ENCODE peak calls at places on chromosomes 13 and 19, in nine cellular contexts. One of them, this sample, is unnamed.

GRCh38 chr19:36244066-36244465 is 29.2 kb downstream of the ZNF146 start:
- DNase-seq in esophagus squamous epithelium: no peak
- DNase-seq in AG04450: no peak
- DNase-seq in tibial artery: no peak
- DNase-seq in heart right ventricle: no peak
- DNase-seq in fibroblast of lung: no peak
- DNase-seq in heart left ventricle: no peak
- DNase-seq in HFF-Myc: no peak
- DNase-seq in transverse colon: no peak
- DNase-seq in this sample: no peak

GRCh38 chr13:100916943-100917342 is 242.3 kb upstream of the TMTC4 start:
- DNase-seq in AG04450: no peak
- DNase-seq in fibroblast of lung: no peak
- DNase-seq in heart left ventricle: no peak
- DNase-seq in heart right ventricle: no peak
- DNase-seq in tibial artery: no peak
- DNase-seq in esophagus squamous epithelium: no peak
- DNase-seq in HFF-Myc: no peak
- DNase-seq in transverse colon: no peak
- DNase-seq in this sample: no peak

GRCh38 chr19:30584121-30584520 is 211.9 kb downstream of the ZNF536 start:
- DNase-seq in HFF-Myc: no peak
- DNase-seq in AG04450: no peak
- DNase-seq in heart left ventricle: no peak
- DNase-seq in heart right ventricle: no peak
- DNase-seq in transverse colon: no peak
- DNase-seq in esophagus squamous epithelium: no peak
- DNase-seq in fibroblast of lung: no peak
- DNase-seq in tibial artery: no peak
- DNase-seq in this sample: no peak

GRCh38 chr13:45417790-45418534 is at the start of gene SLC25A30:
- DNase-seq in AG04450: peak; percentile 49
- DNase-seq in esophagus squamous epithelium: peak; percentile 39
- DNase-seq in tibial artery: peak; percentile 97
- DNase-seq in heart left ventricle: peak; percentile 98
- DNase-seq in heart right ventricle: peak; percentile 96
- DNase-seq in HFF-Myc: peak; percentile 56
- DNase-seq in transverse colon: peak; percentile 97
- DNase-seq in fibroblast of lung: peak; percentile 92
- DNase-seq in this sample: peak; percentile 92

GRCh38 chr13:110306960-110307696 is at the start of the genes COL4A1 and COL4A2:
- DNase-seq in transverse colon: peak; percentile 61
- DNase-seq in HFF-Myc: no peak
- DNase-seq in heart left ventricle: peak; percentile 87
- DNase-seq in tibial artery: peak; percentile 92
- DNase-seq in esophagus squamous epithelium: no peak
- DNase-seq in fibroblast of lung: peak; percentile 80
- DNase-seq in heart right ventricle: peak; percentile 81
- DNase-seq in AG04450: no peak
- DNase-seq in this sample: peak; percentile 70

GRCh38 chr13:73259061-73259908 is 200.5 kb downstream of the KLF5 start:
- DNase-seq in AG04450: peak; percentile 20
- DNase-seq in heart right ventricle: no peak
- DNase-seq in heart left ventricle: no peak
- DNase-seq in tibial artery: no peak
- DNase-seq in transverse colon: no peak
- DNase-seq in esophagus squamous epithelium: no peak
- DNase-seq in HFF-Myc: peak; percentile 51
- DNase-seq in fibroblast of lung: peak; percentile 59
- DNase-seq in this sample: no peak

GRCh38 chr13:90272356-90272755 is 1075.1 kb upstream of the MIR17HG start:
- DNase-seq in HFF-Myc: no peak
- DNase-seq in AG04450: no peak
- DNase-seq in heart left ventricle: no peak
- DNase-seq in fibroblast of lung: peak; percentile 90
- DNase-seq in heart right ventricle: no peak
- DNase-seq in transverse colon: no peak
- DNase-seq in tibial artery: no peak
- DNase-seq in esophagus squamous epithelium: no peak
- DNase-seq in this sample: peak; percentile 81

GRCh38 chr19:1061987-1062386 is 5.0 kb upstream of the ARHGAP45 start:
- DNase-seq in esophagus squamous epithelium: no peak
- DNase-seq in HFF-Myc: no peak
- DNase-seq in heart left ventricle: no peak
- DNase-seq in fibroblast of lung: no peak
- DNase-seq in heart right ventricle: no peak
- DNase-seq in AG04450: no peak
- DNase-seq in transverse colon: no peak
- DNase-seq in tibial artery: no peak
- DNase-seq in this sample: no peak

GRCh38 chr13:24272452-24273161 is 36.8 kb upstream of the C1QTNF9 start:
- DNase-seq in AG04450: no peak
- DNase-seq in HFF-Myc: no peak
- DNase-seq in esophagus squamous epithelium: no peak
- DNase-seq in transverse colon: no peak
- DNase-seq in heart left ventricle: no peak
- DNase-seq in heart right ventricle: no peak
- DNase-seq in fibroblast of lung: peak; percentile 12
- DNase-seq in tibial artery: no peak
- DNase-seq in this sample: peak; percentile 12

GRCh38 chr13:85993567-85993966 is 194.3 kb upstream of the SLITRK6 start:
- DNase-seq in esophagus squamous epithelium: no peak
- DNase-seq in heart left ventricle: no peak
- DNase-seq in tibial artery: no peak
- DNase-seq in transverse colon: no peak
- DNase-seq in fibroblast of lung: no peak
- DNase-seq in AG04450: no peak
- DNase-seq in heart right ventricle: no peak
- DNase-seq in HFF-Myc: no peak
- DNase-seq in this sample: no peak

GRCh38 chr13:36766295-36766694 is 52.7 kb upstream of the RFXAP start:
- DNase-seq in HFF-Myc: no peak
- DNase-seq in tibial artery: no peak
- DNase-seq in transverse colon: no peak
- DNase-seq in heart left ventricle: no peak
- DNase-seq in esophagus squamous epithelium: no peak
- DNase-seq in AG04450: no peak
- DNase-seq in fibroblast of lung: peak; percentile 90
- DNase-seq in heart right ventricle: no peak
- DNase-seq in this sample: peak; percentile 77

GRCh38 chr19:20422216-20422615 is 143.4 kb downstream of the ZNF737 start:
- DNase-seq in tibial artery: no peak
- DNase-seq in esophagus squamous epithelium: no peak
- DNase-seq in transverse colon: no peak
- DNase-seq in HFF-Myc: no peak
- DNase-seq in AG04450: no peak
- DNase-seq in heart left ventricle: no peak
- DNase-seq in heart right ventricle: no peak
- DNase-seq in fibroblast of lung: no peak
- DNase-seq in this sample: no peak

GRCh38 chr13:28964052-28964451 is 143.9 kb downstream of the MTUS2 start:
- DNase-seq in heart right ventricle: no peak
- DNase-seq in heart left ventricle: no peak
- DNase-seq in fibroblast of lung: no peak
- DNase-seq in esophagus squamous epithelium: no peak
- DNase-seq in HFF-Myc: no peak
- DNase-seq in transverse colon: no peak
- DNase-seq in AG04450: no peak
- DNase-seq in tibial artery: no peak
- DNase-seq in this sample: no peak

GRCh38 chr13:72754111-72754510 is 26.4 kb downstream of the BORA start:
- DNase-seq in transverse colon: no peak
- DNase-seq in HFF-Myc: no peak
- DNase-seq in fibroblast of lung: no peak
- DNase-seq in esophagus squamous epithelium: no peak
- DNase-seq in heart right ventricle: no peak
- DNase-seq in heart left ventricle: no peak
- DNase-seq in AG04450: no peak
- DNase-seq in tibial artery: no peak
- DNase-seq in this sample: peak; percentile 38

GRCh38 chr13:99686157-99686572 is 184.9 kb downstream of the TM9SF2 start:
- DNase-seq in tibial artery: no peak
- DNase-seq in heart right ventricle: peak; percentile 40
- DNase-seq in heart left ventricle: peak; percentile 56
- DNase-seq in HFF-Myc: no peak
- DNase-seq in transverse colon: peak; percentile 66
- DNase-seq in fibroblast of lung: peak; percentile 46
- DNase-seq in esophagus squamous epithelium: no peak
- DNase-seq in AG04450: no peak
- DNase-seq in this sample: peak; percentile 6

GRCh38 chr13:20713014-20713376 is 9.5 kb downstream of the IL17D start:
- DNase-seq in esophagus squamous epithelium: no peak
- DNase-seq in HFF-Myc: no peak
- DNase-seq in heart right ventricle: no peak
- DNase-seq in transverse colon: no peak
- DNase-seq in AG04450: no peak
- DNase-seq in tibial artery: peak; percentile 67
- DNase-seq in fibroblast of lung: no peak
- DNase-seq in heart left ventricle: no peak
- DNase-seq in this sample: no peak

GRCh38 chr13:52695856-52696255 is 43.2 kb downstream of the SUGT1 start:
- DNase-seq in heart right ventricle: no peak
- DNase-seq in fibroblast of lung: peak; percentile 42
- DNase-seq in heart left ventricle: no peak
- DNase-seq in HFF-Myc: no peak
- DNase-seq in AG04450: peak; percentile 4
- DNase-seq in tibial artery: no peak
- DNase-seq in transverse colon: no peak
- DNase-seq in esophagus squamous epithelium: no peak
- DNase-seq in this sample: peak; percentile 79

DNA sequence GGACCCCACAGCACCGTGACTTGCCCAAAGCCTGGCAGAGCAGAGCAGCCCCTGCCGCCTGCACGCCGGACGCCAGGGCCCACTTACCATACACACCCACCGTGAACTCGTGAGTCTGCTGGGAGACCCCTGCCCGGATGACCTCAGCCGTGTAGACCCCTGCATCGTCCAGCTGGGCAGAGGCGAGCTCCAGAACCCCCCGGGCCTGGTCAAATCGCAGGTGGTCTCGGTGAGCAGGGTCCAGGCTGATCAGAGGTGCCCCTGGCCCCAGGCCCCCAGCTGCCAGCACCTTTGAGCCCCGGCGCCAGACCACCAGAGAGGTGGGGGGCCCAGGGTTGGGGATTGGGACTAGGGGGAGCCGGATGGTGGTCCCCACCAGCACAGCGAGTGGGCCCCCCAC is 873 bp downstream of the VSIG10L start:
- DNase-seq in heart right ventricle: no peak
- DNase-seq in HFF-Myc: no peak
- DNase-seq in transverse colon: no peak
- DNase-seq in fibroblast of lung: no peak
- DNase-seq in tibial artery: no peak
- DNase-seq in AG04450: no peak
- DNase-seq in esophagus squamous epithelium: no peak
- DNase-seq in heart left ventricle: no peak
- DNase-seq in this sample: no peak
- H3K4me3 ChIP-seq in heart right ventricle: no peak overlapping the region
- H3K4me3 ChIP-seq in HFF-Myc: no peak overlapping the region
- H3K4me3 ChIP-seq in transverse colon: no peak overlapping the region
- H3K4me3 ChIP-seq in fibroblast of lung: no peak overlapping the region
- H3K4me3 ChIP-seq in tibial artery: no peak overlapping the region
- H3K4me3 ChIP-seq in AG04450: no peak overlapping the region
- H3K4me3 ChIP-seq in esophagus squamous epithelium: peak overlapping the region; percentile 64
- H3K4me3 ChIP-seq in heart left ventricle: no peak overlapping the region
- H3K4me3 ChIP-seq in this sample: peak overlapping the region; percentile 48

DNA sequence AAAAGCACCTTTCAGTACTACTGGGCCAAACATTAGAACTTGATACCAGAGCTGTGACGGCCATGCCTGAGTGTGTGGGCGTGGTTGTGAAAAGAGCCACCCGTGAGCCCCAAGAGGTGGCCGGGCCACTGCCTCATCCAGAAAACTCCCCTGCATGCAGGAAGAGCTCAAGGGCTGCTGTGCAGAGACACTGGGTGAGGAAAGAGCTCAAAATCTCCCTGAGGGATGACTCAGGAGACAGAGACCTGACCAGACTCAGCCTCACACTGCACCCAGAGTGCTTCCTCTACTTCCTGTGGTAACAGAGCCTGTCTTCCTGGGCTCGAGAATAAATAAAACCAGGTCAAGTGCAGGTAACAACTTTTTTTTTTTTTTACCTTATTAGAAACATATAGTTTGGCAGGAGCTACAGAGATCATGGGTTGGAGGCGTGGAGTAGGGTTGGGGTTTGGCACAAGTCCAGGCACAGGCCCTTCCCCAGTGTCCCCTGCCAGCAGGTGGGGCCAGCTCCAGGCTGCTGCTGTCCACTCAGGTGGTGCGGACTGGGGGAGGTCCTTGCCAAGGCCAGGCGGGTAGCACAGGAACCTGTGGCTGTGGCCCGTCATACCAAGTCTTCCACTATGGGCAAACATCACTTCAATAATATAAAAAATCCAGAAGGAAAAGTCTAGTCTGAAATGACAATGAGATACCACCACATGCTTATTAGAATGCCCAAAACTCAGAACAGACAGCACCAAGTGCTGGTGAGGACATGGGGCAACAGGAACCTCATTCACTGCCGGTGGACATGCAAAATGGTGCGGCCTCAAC is 25.5 kb downstream of the ELL start:
- DNase-seq in esophagus squamous epithelium: no peak
- DNase-seq in transverse colon: peak; percentile 73
- DNase-seq in heart right ventricle: no peak
- DNase-seq in fibroblast of lung: peak; percentile 59
- DNase-seq in tibial artery: no peak
- DNase-seq in heart left ventricle: no peak
- DNase-seq in HFF-Myc: no peak
- DNase-seq in AG04450: no peak
- DNase-seq in this sample: peak; percentile 94
- TF ChIP-seq CTCF in esophagus squamous epithelium: no peak
- TF ChIP-seq CTCF in transverse colon: no peak
- TF ChIP-seq CTCF in heart right ventricle: no peak
- TF ChIP-seq CTCF in fibroblast of lung: no peak
- TF ChIP-seq CTCF in tibial artery: no peak
- TF ChIP-seq CTCF in heart left ventricle: no peak
- TF ChIP-seq CTCF in HFF-Myc: no peak
- TF ChIP-seq CTCF in AG04450: no peak
- TF ChIP-seq CTCF in this sample: peak; percentile 22

DNA sequence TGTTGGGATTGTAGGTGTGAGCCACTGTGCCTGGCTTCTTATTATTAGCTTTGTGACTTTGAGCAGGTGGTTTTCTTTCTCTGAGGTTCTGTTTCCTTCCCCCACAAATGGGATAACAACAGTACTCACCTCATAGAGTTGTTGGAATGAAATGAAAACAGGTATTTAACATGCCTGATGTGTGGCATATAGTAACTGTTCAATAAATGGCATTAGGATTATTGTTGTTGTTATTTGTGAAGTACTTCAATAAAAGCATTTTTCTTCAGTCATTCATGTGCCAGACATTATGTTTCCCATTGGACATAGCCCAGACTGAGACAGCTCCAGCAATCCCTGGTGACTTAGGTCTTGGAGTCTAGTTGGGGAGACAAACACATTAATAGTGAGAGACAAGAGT is 1.5 kb downstream of the MEGF8 start:
- DNase-seq in esophagus squamous epithelium: no peak
- DNase-seq in HFF-Myc: no peak
- DNase-seq in transverse colon: no peak
- DNase-seq in tibial artery: no peak
- DNase-seq in fibroblast of lung: no peak
- DNase-seq in heart right ventricle: no peak
- DNase-seq in AG04450: no peak
- DNase-seq in heart left ventricle: no peak
- DNase-seq in this sample: no peak
- H3K4me3 ChIP-seq in esophagus squamous epithelium: no peak overlapping the region
- H3K4me3 ChIP-seq in HFF-Myc: peak overlapping the region; percentile 88
- H3K4me3 ChIP-seq in transverse colon: no peak overlapping the region
- H3K4me3 ChIP-seq in tibial artery: no peak overlapping the region
- H3K4me3 ChIP-seq in fibroblast of lung: no peak overlapping the region
- H3K4me3 ChIP-seq in heart right ventricle: peak overlapping the region; percentile 75
- H3K4me3 ChIP-seq in AG04450: peak overlapping the region; percentile 81
- H3K4me3 ChIP-seq in heart left ventricle: peak overlapping the region; percentile 76
- H3K4me3 ChIP-seq in this sample: no peak overlapping the region

GRCh38 chr13:111598751-111599150 is 278.3 kb downstream of the TEX29 start:
- DNase-seq in AG04450: no peak
- DNase-seq in heart right ventricle: no peak
- DNase-seq in heart left ventricle: no peak
- DNase-seq in esophagus squamous epithelium: no peak
- DNase-seq in tibial artery: no peak
- DNase-seq in fibroblast of lung: no peak
- DNase-seq in transverse colon: no peak
- DNase-seq in HFF-Myc: no peak
- DNase-seq in this sample: no peak
- TF ChIP-seq CTCF in AG04450: no peak
- TF ChIP-seq CTCF in heart right ventricle: no peak
- TF ChIP-seq CTCF in heart left ventricle: no peak
- TF ChIP-seq CTCF in esophagus squamous epithelium: no peak
- TF ChIP-seq CTCF in tibial artery: no peak
- TF ChIP-seq CTCF in fibroblast of lung: no peak
- TF ChIP-seq CTCF in transverse colon: no peak
- TF ChIP-seq CTCF in HFF-Myc: no peak
- TF ChIP-seq CTCF in this sample: no peak